ENCODE peak calls at places on chromosomes 12 and 14, in five cellular contexts. H is uterus, V is right lobe of liver, W is A549, O is mammary epithelial cell. U is an unnamed sample. For H3K9me3, the result is how much of the 10 kb centered on the place peaks cover.

GRCh38 chr14:43116341-43116740 is 1390.7 kb downstream of the FSCB start:
- DNase-seq in O (no peak), H (no peak), W (no peak), V (no peak), U (no peak)

GRCh38 chr12:13208533-13209278 is 12.2 kb downstream of the EMP1 start:
- DNase-seq in V (no peak), O (no peak), H (no peak), W (peak), U (no peak)

GRCh38 chr12:50642755-50643154 is 121.1 kb upstream of the ATF1 start:
- DNase-seq in H (no peak), W (no peak), O (peak), V (no peak), U (no peak)

GRCh38 chr12:124837958-124838803 is 25.5 kb downstream of the SCARB1 start:
- DNase-seq in V (peak), H (peak), W (peak), O (peak), U (peak)

GRCh38 chr12:95881331-95881955 is 22.7 kb downstream of the SNRPF start:
- DNase-seq in V (no peak), O (no peak), W (no peak), H (no peak), U (no peak)

GRCh38 chr12:113292091-113292490 is 42.8 kb downstream of the SLC8B1 start:
- DNase-seq in O (no peak), V (no peak), W (no peak), H (no peak), U (no peak)

GRCh38 chr12:32917094-32917611 is 20.6 kb upstream of the PKP2 start:
- DNase-seq in O (peak), W (no peak), V (no peak), H (no peak), U (no peak)

GRCh38 chr12:39937119-39937518 is 168.8 kb downstream of the SLC2A13 start:
- DNase-seq in H (no peak), O (no peak), W (no peak), V (peak), U (no peak)

GRCh38 chr14:100376751-100377171 is 53.6 kb downstream of the SLC25A47 start:
- DNase-seq in O (peak), V (no peak), W (peak), H (no peak), U (no peak)

GRCh38 chr14:104650057-104650980 is 39.1 kb upstream of the INF2 start:
- DNase-seq in V (peak), W (peak), H (peak), O (no peak), U (peak)

GRCh38 chr12:96094201-96094600 is 58.8 kb upstream of the LTA4H start:
- DNase-seq in V (no peak), H (no peak), O (peak), W (no peak), U (no peak)

GRCh38 chr12:124369055-124369900 is 74.4 kb downstream of the RFLNA start:
- DNase-seq in H (peak), V (peak), W (no peak), O (no peak), U (peak)

GRCh38 chr12:22529281-22530060 is 14.9 kb downstream of the C2CD5 start:
- DNase-seq in H (no peak), W (peak), O (peak), V (no peak), U (no peak)

GRCh38 chr14:99603471-99603933 is 505 bp downstream of the CCDC85C start:
- DNase-seq in O (peak), H (peak), V (peak), W (no peak), U (no peak)

GRCh38 chr12:92971869-92972524 is 42.9 kb upstream of the EEA1 start:
- DNase-seq in V (no peak), W (no peak), O (peak), H (no peak), U (no peak)

GRCh38 chr12:79886917-79887519 is 47.9 kb downstream of the PPP1R12A start:
- DNase-seq in W (no peak), O (peak), H (no peak), V (no peak), U (no peak)

GRCh38 chr14:55915464-55915863 is 202.7 kb upstream of the PELI2 start:
- DNase-seq in O (no peak), H (no peak), V (no peak), W (no peak), U (no peak)

GRCh38 chr14:55580401-55581010 is 499 bp downstream of the KTN1 start:
- DNase-seq in W (no peak), O (peak), V (peak), H (peak), U (peak)

GRCh38 chr12:45729233-45730115 is at the start of gene ARID2:
- DNase-seq in O (peak), W (no peak), V (peak), H (peak), U (peak)

GRCh38 chr14:60757617-60758016 is 23.1 kb downstream of the MNAT1 start:
- DNase-seq in O (peak), V (no peak), W (no peak), H (no peak), U (no peak)

GRCh38 chr14:96177766-96178377 is 26.8 kb upstream of the BDKRB2 start:
- DNase-seq in H (peak), V (no peak), W (no peak), O (peak), U (no peak)

GRCh38 chr14:90900712-90901111 is 84.5 kb upstream of the TTC7B start:
- DNase-seq in H (no peak), W (no peak), V (no peak), O (no peak), U (no peak)

GRCh38 chr14:98694541-98694940 is 577.5 kb downstream of the BCL11B start:
- DNase-seq in O (no peak), V (no peak), H (no peak), W (no peak), U (no peak)

GRCh38 chr12:39368096-39368495 is 74.8 kb downstream of the KIF21A start:
- DNase-seq in W (no peak), V (no peak), H (no peak), O (no peak), U (no peak)

GRCh38 chr14:90111895-90112534 is 50.2 kb downstream of the KCNK13 start:
- DNase-seq in W (peak), V (no peak), O (peak), H (no peak), U (no peak)

GRCh38 chr12:107748472-107748871 is 12.5 kb downstream of the PRDM4 start:
- DNase-seq in O (peak), W (no peak), V (no peak), H (no peak), U (no peak)

GRCh38 chr12:64669270-64669842 is 59.1 kb downstream of the RASSF3 start:
- DNase-seq in H (no peak), O (peak), W (no peak), V (peak), U (no peak)

GRCh38 chr14:71932229-71932951 is at the start of gene RGS6:
- DNase-seq in W (no peak), O (peak), V (peak), H (no peak), U (no peak)

GRCh38 chr14:58464652-58465051 is 37.1 kb downstream of the KIAA0586 start:
- DNase-seq in V (no peak), W (no peak), O (peak), H (no peak), U (no peak)

GRCh38 chr14:101665478-101666078 is 95.9 kb upstream of the PPP2R5C start:
- DNase-seq in V (peak), H (peak), O (peak), W (peak), U (no peak)

GRCh38 chr12:93540506-93540905 is 32.0 kb upstream of the SOCS2 start:
- DNase-seq in O (no peak), W (no peak), V (no peak), H (no peak), U (no peak)

GRCh38 chr14:22610931-22611330 is 12.8 kb downstream of the ABHD4 start:
- DNase-seq in V (no peak), H (no peak), W (no peak), O (no peak), U (no peak)

GRCh38 chr14:56794088-56794556 is 16.2 kb downstream of the OTX2 start:
- DNase-seq in H (no peak), O (no peak), V (no peak), W (no peak), U (no peak)

GRCh38 chr12:85575115-85576096 is 260.8 kb downstream of the RASSF9 start:
- DNase-seq in W (peak), H (peak), O (peak), V (no peak), U (no peak)

DNA sequence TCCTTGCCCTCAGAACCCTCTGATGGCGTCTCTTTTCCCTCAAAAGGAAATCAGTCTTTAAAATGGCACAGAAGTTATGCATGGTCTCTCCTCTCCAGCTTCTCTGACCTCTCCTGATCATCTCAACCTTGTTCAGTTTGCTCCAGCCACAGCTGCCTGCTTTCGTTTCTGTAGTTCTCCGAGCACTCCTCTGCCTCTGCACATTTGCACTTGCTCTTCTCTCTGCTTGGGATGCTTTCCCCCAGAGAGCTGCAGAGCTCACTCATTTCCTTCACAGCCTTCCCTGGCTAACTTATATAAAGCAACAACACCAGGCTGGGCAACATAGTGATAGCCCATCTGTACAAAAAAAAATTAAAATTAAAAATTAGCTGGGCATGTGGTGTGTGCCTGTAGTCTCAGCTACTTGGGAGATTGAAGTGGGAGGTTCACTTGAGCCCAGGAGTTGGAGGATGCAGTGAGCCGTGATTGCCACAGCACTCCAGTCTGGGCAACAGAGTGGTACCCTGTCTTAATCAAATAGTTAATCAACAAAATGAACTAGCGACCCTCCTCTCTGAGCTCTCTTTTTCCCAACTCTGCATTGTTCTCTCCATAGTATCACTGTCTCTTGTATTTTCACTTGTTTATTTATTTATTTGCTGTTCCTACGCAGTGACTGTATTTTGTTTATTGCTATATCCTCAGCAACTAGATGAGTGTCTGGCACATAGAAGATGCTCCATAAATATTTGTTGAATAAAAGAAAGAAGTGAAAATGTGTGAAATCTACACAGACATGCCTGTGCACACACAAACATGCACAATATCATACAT is 37.7 kb downstream of the PPFIBP1 start:
- DNase-seq in H (no peak), W (no peak), V (no peak), O (no peak), U (no peak)
- TF ChIP-seq CTCF in H (no peak), W (no peak), V (no peak), O (no peak), U (no peak)

DNA sequence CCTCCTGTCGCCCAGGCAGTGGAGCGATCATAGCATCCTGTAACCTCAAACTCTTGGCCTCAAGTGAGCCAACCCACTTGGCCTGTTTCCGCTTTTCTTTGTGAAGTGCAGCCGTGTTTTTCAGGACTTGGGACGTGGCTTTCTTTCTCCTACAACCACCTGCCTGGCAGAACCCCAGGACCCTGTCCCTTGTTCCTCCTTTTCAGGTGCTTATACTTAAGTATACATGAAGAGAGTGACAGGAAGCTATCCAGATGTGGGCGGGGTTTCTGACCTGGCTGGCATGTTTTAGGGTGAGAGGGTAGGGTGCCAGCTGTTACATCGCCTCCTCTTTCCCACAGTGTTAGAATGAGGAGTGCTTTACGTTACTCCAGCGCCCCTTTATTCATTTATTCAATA is 684 bp downstream of the ZNF140 start:
- DNase-seq in V (no peak), W (no peak), O (no peak), H (peak), U (peak)
- H3K9me3 ChIP-seq in V (half or more), W (half or more), O (under half), H (half or more), U (half or more)

GRCh38 chr12:41521872-41522379 is 333.8 kb downstream of the PDZRN4 start:
- DNase-seq in W (no peak), V (no peak), O (peak), H (no peak), U (no peak)
- H3K4me3 ChIP-seq in W (no peak), V (no peak), O (peak), H (no peak), U (peak)

GRCh38 chr12:4275869-4276253 is 2.3 kb downstream of the CCND2 start:
- DNase-seq in H (peak), W (no peak), O (no peak), V (no peak), U (no peak)

GRCh38 chr12:4278582-4278939 is 5.0 kb downstream of the CCND2 start:
- DNase-seq in W (no peak), V (peak), H (no peak), O (no peak), U (peak)

GRCh38 chr12:4276524-4277204 is 3.1 kb downstream of the CCND2 start:
- DNase-seq in W (peak), O (peak), H (peak), V (peak), U (peak)

GRCh38 chr12:4277856-4278581 is 4.5 kb downstream of the CCND2 start:
- DNase-seq in H (no peak), O (no peak), W (no peak), V (no peak), U (no peak)

GRCh38 chr12:4277205-4277543 is 3.6 kb downstream of the CCND2 start:
- DNase-seq in V (no peak), H (no peak), W (no peak), O (no peak), U (no peak)
- TF ChIP-seq CTCF in V (no peak), H (no peak), W (no peak), O (no peak), U (no peak)

DNA sequence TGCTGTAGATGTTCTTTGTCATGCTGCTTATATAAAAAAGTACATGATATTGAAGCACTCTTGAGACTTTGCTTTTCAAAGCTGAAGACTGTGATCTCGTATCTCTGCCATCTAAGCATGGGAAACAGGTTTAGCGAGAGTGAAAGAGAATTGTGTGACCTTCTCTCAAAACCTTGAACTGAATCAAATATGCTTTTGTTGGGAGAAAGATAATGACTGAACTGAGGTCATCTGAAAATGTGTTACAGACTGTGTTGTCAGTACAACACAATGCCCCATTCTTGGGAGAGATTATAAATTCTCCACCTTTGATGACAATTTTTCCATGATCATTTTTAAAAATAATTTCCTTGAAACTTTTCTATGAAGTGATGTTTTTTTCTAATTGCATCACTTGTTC is 272.1 kb upstream of the SEL1L start:
- DNase-seq in V (no peak), O (no peak), H (no peak), W (no peak), U (no peak)
- H3K9me3 ChIP-seq in V (under half), O (under half), H (under half), W (under half), U (under half)

GRCh38 chr12:121522962-121523361 is 57.9 kb downstream of the KDM2B start:
- DNase-seq in H (no peak), O (no peak), V (no peak), W (no peak), U (no peak)

GRCh38 chr12:121520586-121521086 is 60.2 kb downstream of the KDM2B start:
- DNase-seq in V (no peak), H (no peak), W (no peak), O (no peak), U (no peak)

GRCh38 chr12:121525411-121525810 is 55.4 kb downstream of the KDM2B start:
- DNase-seq in W (no peak), O (no peak), H (no peak), V (no peak), U (no peak)

GRCh38 chr12:121524196-121524930 is 56.5 kb downstream of the KDM2B start:
- DNase-seq in V (no peak), H (no peak), W (no peak), O (no peak), U (no peak)

DNA sequence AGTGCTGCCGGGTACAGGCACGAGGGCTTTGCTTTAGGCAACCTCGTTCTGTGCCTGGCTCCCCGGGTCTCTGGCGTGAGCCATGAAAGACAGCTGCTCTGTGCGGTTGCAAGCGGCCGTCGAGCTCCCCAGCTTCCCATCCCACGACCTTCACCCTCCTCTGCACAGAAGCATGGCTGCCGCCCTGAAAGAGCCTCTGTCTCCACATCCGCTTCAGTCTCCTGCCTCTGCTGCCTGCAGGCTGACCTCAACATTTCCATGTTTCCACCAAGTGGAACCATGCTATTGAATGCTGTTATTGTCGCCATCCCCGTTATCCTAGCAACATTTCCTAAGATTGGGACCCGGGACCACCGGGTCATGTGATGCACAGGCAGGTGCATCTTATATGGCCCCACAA is 57.1 kb downstream of the KDM2B start:
- DNase-seq in O (no peak), W (no peak), V (no peak), H (no peak), U (no peak)
- H3K4me3 ChIP-seq in O (no peak), W (no peak), V (no peak), H (no peak), U (no peak)

GRCh38 chr12:57609781-57610552 is 1.3 kb upstream of the ARHGEF25 start:
- DNase-seq in W (no peak), O (no peak), V (no peak), H (peak), U (no peak)
- TF ChIP-seq CTCF in W (no peak), O (no peak), V (no peak), H (no peak), U (no peak)

GRCh38 chr12:133083345-133083744 is 2.6 kb downstream of the ZNF140 start:
- DNase-seq in V (no peak), O (no peak), H (no peak), W (no peak), U (no peak)

GRCh38 chr12:133080619-133081407 is at the start of gene ZNF140:
- DNase-seq in V (peak), O (peak), H (peak), W (peak), U (peak)

GRCh38 chr12:133080051-133080618 is 588 bp upstream of the ZNF140 start:
- DNase-seq in O (peak), H (peak), V (peak), W (peak), U (peak)
- H3K9me3 ChIP-seq in O (under half), H (half or more), V (under half), W (half or more), U (half or more)

GRCh38 chr12:104958009-104958945 is at the start of gene SLC41A2:
- DNase-seq in V (peak), H (peak), W (peak), O (peak), U (peak)
- H3K4me3 ChIP-seq in V (peak), H (peak), W (peak), O (peak), U (peak)

U was measured in tibial artery.